ENCODE peak calls at places on chromosomes 2 and 18, in nine cellular contexts. F, M, O, D, Z, I, E, T and V are unnamed samples.
A peak's percentile ranks its signal among the peaks of the same experiment; 100 is the strongest.

GRCh38 chr18:77133920-77134496 is 1.4 kb upstream of the MBP start:
- DNase-seq in F (no peak), M (no peak), O (no peak), D (peak; percentile 74), Z (no peak), I (no peak), E (no peak), T (peak; percentile 57), V (no peak)

GRCh38 chr2:52238782-52239181 is 1206.8 kb upstream of the NRXN1 start:
- DNase-seq in F (no peak), M (no peak), O (no peak), D (no peak), Z (no peak), I (no peak), E (peak; percentile 10), T (no peak), V (no peak)

GRCh38 chr2:17550907-17551306 is 10.4 kb downstream of the VSNL1 start:
- DNase-seq in F (no peak), M (no peak), O (no peak), D (no peak), Z (no peak), I (no peak), E (no peak), T (no peak), V (no peak)

GRCh38 chr2:237434916-237435315 is 21.0 kb upstream of the COL6A3 start:
- DNase-seq in F (no peak), M (peak; percentile 84), O (no peak), D (peak; percentile 88), Z (no peak), I (no peak), E (no peak), T (peak; percentile 88), V (peak; percentile 62)

GRCh38 chr2:135997380-135997779 is 12.0 kb upstream of the DARS1 start:
- DNase-seq in F (no peak), M (no peak), O (peak; percentile 73), D (no peak), Z (no peak), I (no peak), E (no peak), T (no peak), V (no peak)

GRCh38 chr2:86142737-86143257 is 36.8 kb downstream of the PTCD3 start:
- DNase-seq in F (no peak), M (no peak), O (no peak), D (no peak), Z (no peak), I (no peak), E (no peak), T (no peak), V (no peak)

GRCh38 chr2:239386001-239386670 is 14.7 kb downstream of the HDAC4 start:
- DNase-seq in F (no peak), M (no peak), O (no peak), D (no peak), Z (no peak), I (no peak), E (no peak), T (no peak), V (no peak)

GRCh38 chr18:9827856-9828793 is 57.6 kb upstream of the TXNDC2 start:
- DNase-seq in F (no peak), M (peak; percentile 100), O (no peak), D (peak; percentile 97), Z (peak; percentile 77), I (peak; percentile 91), E (no peak), T (no peak), V (no peak)

GRCh38 chr2:160920791-160921303 is 239.4 kb upstream of the TANK start:
- DNase-seq in F (no peak), M (peak; percentile 97), O (no peak), D (no peak), Z (no peak), I (peak; percentile 100), E (no peak), T (no peak), V (no peak)

GRCh38 chr18:31643003-31643402 is 41.4 kb downstream of the B4GALT6 start:
- DNase-seq in F (no peak), M (no peak), O (no peak), D (no peak), Z (no peak), I (peak; percentile 5), E (no peak), T (no peak), V (no peak)

GRCh38 chr2:83331810-83332209 is 1127.3 kb downstream of the SUCLG1 start:
- DNase-seq in F (no peak), M (no peak), O (no peak), D (no peak), Z (no peak), I (no peak), E (no peak), T (no peak), V (no peak)

GRCh38 chr18:35756506-35757117 is 175.1 kb downstream of the GALNT1 start:
- DNase-seq in F (peak; percentile 37), M (peak; percentile 67), O (peak; percentile 75), D (peak; percentile 73), Z (no peak), I (no peak), E (peak; percentile 52), T (peak; percentile 72), V (peak; percentile 38)

GRCh38 chr2:34241905-34242740 is 643.0 kb upstream of the FAM98A start:
- DNase-seq in F (no peak), M (no peak), O (no peak), D (no peak), Z (no peak), I (no peak), E (no peak), T (no peak), V (no peak)